ENCODE peak calls at places on chromosomes 4 and X, in ten cellular contexts. I, M, U, J, G, F, B, W, N and V are unnamed samples.

GRCh38 chr4:13541720-13542576 is 2.4 kb downstream of the NKX3-2 start:
- DNase-seq in M (peak), N (no peak), G (no peak), U (no peak), F (no peak), J (no peak), W (no peak), I (no peak), B (no peak), V (no peak)

GRCh38 chr4:1382776-1383727 is 23.2 kb downstream of the NKX1-1 start:
- DNase-seq in I (no peak), J (no peak), F (no peak), M (peak), W (no peak), G (peak), N (no peak), B (peak), U (no peak), V (no peak)

GRCh38 chr4:76809594-76810305 is 88.2 kb downstream of the SOWAHB start:
- DNase-seq in I (no peak), J (peak), B (no peak), W (no peak), N (peak), M (peak), U (peak), G (no peak), F (no peak), V (no peak)

GRCh38 chr4:114252499-114252898 is 273.1 kb upstream of the ARSJ start:
- DNase-seq in M (no peak), G (no peak), B (no peak), W (no peak), U (no peak), I (no peak), N (no peak), F (no peak), J (no peak), V (no peak)

GRCh38 chrX:15401373-15401772 is 17.2 kb upstream of the VEGFD start:
- DNase-seq in M (no peak), I (no peak), N (no peak), F (no peak), G (no peak), J (no peak), U (no peak), W (no peak), B (no peak), V (no peak)

GRCh38 chrX:56792270-56793111 is 63.4 kb downstream of the NBDY start:
- DNase-seq in G (peak), W (no peak), B (peak), F (no peak), I (no peak), J (no peak), M (peak), U (no peak), N (no peak), V (no peak)

GRCh38 chrX:107849747-107850478 is 24.2 kb downstream of the MID2 start:
- DNase-seq in W (no peak), N (no peak), I (peak), B (no peak), J (peak), F (no peak), M (peak), G (no peak), U (no peak), V (no peak)

GRCh38 chr4:182126096-182126495 is 117.1 kb upstream of the TENM3 start:
- DNase-seq in G (no peak), F (no peak), W (no peak), U (no peak), B (no peak), J (no peak), N (peak), M (no peak), I (peak), V (no peak)

GRCh38 chrX:87338510-87338909 is 179.1 kb upstream of the KLHL4 start:
- DNase-seq in B (no peak), I (peak), N (no peak), M (no peak), J (peak), F (no peak), G (no peak), U (no peak), W (no peak), V (no peak)

GRCh38 chr4:38017579-38017978 is 57.4 kb downstream of the PTTG2 start:
- DNase-seq in U (no peak), M (no peak), J (no peak), W (no peak), N (no peak), F (no peak), G (no peak), B (no peak), I (no peak), V (no peak)

GRCh38 chrX:149611619-149612018 is 16.5 kb upstream of the HSFX2 start:
- DNase-seq in B (no peak), J (no peak), G (no peak), U (no peak), F (no peak), N (no peak), I (no peak), M (no peak), W (no peak), V (no peak)

GRCh38 chr4:105050896-105051295 is 95.8 kb upstream of the TET2 start:
- DNase-seq in U (peak), I (peak), J (peak), N (peak), W (no peak), G (no peak), B (no peak), M (no peak), F (no peak), V (no peak)

GRCh38 chrX:134999469-134999868 is 8.7 kb downstream of the SMIM10 start:
- DNase-seq in G (no peak), U (peak), M (no peak), N (peak), J (peak), F (no peak), W (no peak), B (no peak), I (peak), V (no peak)

GRCh38 chrX:50691820-50692219 is 122.2 kb downstream of the SHROOM4 start:
- DNase-seq in I (peak), J (peak), B (no peak), F (no peak), U (peak), W (peak), N (no peak), G (no peak), M (peak), V (peak)

GRCh38 chr4:73964862-73965611 is 16.8 kb downstream of the PF4 start:
- DNase-seq in F (no peak), U (no peak), N (no peak), J (no peak), W (no peak), G (no peak), I (no peak), B (peak), M (peak), V (no peak)

GRCh38 chrX:47093248-47093647 is 15.0 kb downstream of the RGN start:
- DNase-seq in J (peak), I (peak), U (no peak), B (no peak), W (no peak), N (peak), M (no peak), G (no peak), F (no peak), V (peak)

GRCh38 chrX:136879001-136879667 is 1.4 kb downstream of the RBMX start:
- DNase-seq in J (peak), I (no peak), G (no peak), U (no peak), B (no peak), W (no peak), F (no peak), N (no peak), M (no peak), V (no peak)

GRCh38 chrX:117985241-117985640 is 131.4 kb downstream of the KLHL13 start:
- DNase-seq in F (no peak), M (peak), W (no peak), J (no peak), U (no peak), N (no peak), B (no peak), I (peak), G (no peak), V (no peak)

GRCh38 chr4:158914178-158914577 is 145.4 kb downstream of the FNIP2 start:
- DNase-seq in B (no peak), I (peak), M (no peak), J (peak), U (peak), N (peak), W (no peak), G (no peak), F (no peak), V (no peak)

GRCh38 chrX:129091097-129091496 is 432.2 kb downstream of the SMARCA1 start:
- DNase-seq in U (no peak), B (no peak), M (peak), G (no peak), W (no peak), F (no peak), I (no peak), J (no peak), N (no peak), V (no peak)

GRCh38 chrX:39513836-39514235 is 583.9 kb downstream of the BCOR start:
- DNase-seq in W (no peak), B (no peak), I (no peak), U (no peak), F (no peak), M (no peak), G (no peak), J (no peak), N (no peak), V (no peak)

GRCh38 chr4:94490437-94490836 is 38.7 kb downstream of the PDLIM5 start:
- DNase-seq in G (no peak), I (no peak), N (no peak), U (no peak), B (no peak), F (no peak), M (no peak), W (no peak), J (no peak), V (no peak)

GRCh38 chr4:186069734-186070133 is 778 bp downstream of the TLR3 start:
- DNase-seq in J (no peak), M (no peak), W (no peak), U (no peak), N (no peak), I (no peak), B (no peak), F (no peak), G (no peak), V (no peak)
- H3K4me3 ChIP-seq in J (no peak), M (no peak), W (no peak), U (peak), N (no peak), I (peak), B (peak), F (peak), G (no peak), V (peak)

GRCh38 chr4:151665442-151666127 is 95.2 kb downstream of the GATB start:
- DNase-seq in F (no peak), I (no peak), U (no peak), N (no peak), G (peak), B (no peak), M (peak), W (no peak), J (no peak), V (no peak)
- TF ChIP-seq CTCF in F (no peak), I (no peak), U (no peak), N (no peak), G (no peak), B (no peak), M (no peak), W (no peak), J (no peak), V (no peak)

GRCh38 chr4:15740764-15741404 is 37.2 kb upstream of the CD38 start:
- DNase-seq in U (no peak), F (no peak), M (no peak), G (no peak), I (no peak), J (no peak), B (no peak), W (no peak), N (no peak), V (no peak)

GRCh38 chr4:15736514-15737050 is 33.7 kb downstream of the BST1 start:
- DNase-seq in J (no peak), I (no peak), W (no peak), F (no peak), U (no peak), B (no peak), N (no peak), M (no peak), G (no peak), V (no peak)

GRCh38 chr4:15737255-15737654 is 34.4 kb downstream of the BST1 start:
- DNase-seq in M (no peak), B (no peak), U (no peak), W (no peak), N (no peak), G (no peak), F (no peak), J (no peak), I (no peak), V (no peak)

GRCh38 chr4:15742083-15742582 is 36.0 kb upstream of the CD38 start:
- DNase-seq in U (no peak), N (no peak), J (no peak), I (no peak), F (no peak), G (no peak), W (no peak), M (no peak), B (no peak), V (no peak)

DNA sequence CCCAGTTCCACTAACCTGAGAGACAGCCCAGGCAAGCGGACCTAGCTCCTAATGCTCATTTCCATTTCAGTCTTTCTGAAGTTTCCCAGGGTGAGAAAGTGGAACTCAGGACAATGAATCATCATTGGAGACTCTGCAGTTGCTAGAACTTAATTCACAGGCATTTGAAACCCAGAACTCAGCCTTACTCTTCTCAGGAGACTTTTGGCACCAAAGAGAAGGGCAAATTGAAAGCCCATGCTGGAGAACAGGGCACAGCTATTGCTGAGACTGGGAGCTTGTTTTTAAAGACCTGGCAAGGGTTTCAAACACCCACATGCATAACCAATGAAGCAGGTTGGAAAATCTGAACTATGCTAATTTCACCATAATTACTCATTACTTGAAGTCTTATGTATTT is 36.0 kb downstream of the BST1 start:
- DNase-seq in G (no peak), F (no peak), J (no peak), N (peak), I (no peak), U (no peak), M (no peak), B (no peak), W (no peak), V (no peak)
- H3K4me3 ChIP-seq in G (no peak), F (no peak), J (no peak), N (no peak), I (no peak), U (no peak), M (no peak), B (no peak), W (no peak), V (no peak)

DNA sequence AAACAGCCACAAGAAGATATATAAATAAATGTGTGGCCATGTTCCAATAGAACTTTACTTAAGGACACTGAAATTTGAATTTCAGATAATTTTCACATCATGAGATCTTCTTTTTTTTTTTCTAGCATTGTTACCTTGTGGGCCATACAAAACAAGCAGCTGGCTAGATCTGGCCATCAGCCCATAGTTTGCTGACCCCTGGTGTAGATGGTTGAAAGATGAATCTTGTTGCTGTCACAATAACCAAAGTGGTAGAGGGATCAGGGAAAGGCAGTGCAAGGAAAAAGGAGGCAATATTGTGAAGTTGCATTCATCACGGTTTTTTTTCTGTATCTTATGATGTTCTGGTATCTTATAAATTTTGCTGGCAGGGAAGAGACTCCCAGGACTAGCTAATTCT is 46.6 kb downstream of the RASGEF1B start:
- DNase-seq in F (no peak), M (no peak), B (no peak), J (no peak), I (no peak), W (no peak), G (no peak), U (no peak), N (no peak), V (no peak)
- TF ChIP-seq CTCF in F (no peak), M (no peak), B (no peak), J (no peak), I (no peak), W (no peak), G (no peak), U (no peak), N (no peak), V (no peak)

GRCh38 chrX:122272011-122272410 is 912.1 kb upstream of the GRIA3 start:
- DNase-seq in B (no peak), J (no peak), U (no peak), F (no peak), N (no peak), G (no peak), M (no peak), I (no peak), W (no peak), V (no peak)

GRCh38 chrX:122269243-122269781 is 914.8 kb upstream of the GRIA3 start:
- DNase-seq in W (no peak), M (no peak), F (no peak), U (no peak), B (no peak), I (no peak), J (no peak), N (peak), G (no peak), V (no peak)

GRCh38 chrX:122270809-122271494 is 913.1 kb upstream of the GRIA3 start:
- DNase-seq in G (no peak), F (no peak), N (no peak), J (no peak), I (no peak), W (no peak), M (no peak), B (no peak), U (no peak), V (no peak)

DNA sequence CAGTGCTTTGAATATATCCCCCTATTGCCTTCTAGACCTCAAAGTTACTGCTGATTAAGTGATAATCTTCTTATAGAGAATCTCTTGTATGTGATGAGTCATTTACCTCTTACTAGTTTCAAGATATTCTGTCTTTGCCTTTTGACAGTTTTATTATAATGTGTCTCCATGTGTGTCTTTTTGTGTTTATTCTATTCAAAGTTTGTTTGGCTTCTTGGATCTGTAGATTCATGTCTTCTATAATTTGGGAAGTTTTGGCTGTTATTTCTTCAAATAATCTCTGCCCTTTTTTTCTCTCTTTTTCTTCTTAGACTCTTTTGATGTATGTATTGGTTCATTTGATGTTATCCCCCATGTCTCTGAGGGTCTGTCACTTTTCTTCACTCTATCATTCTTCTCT is 915.7 kb upstream of the GRIA3 start:
- DNase-seq in U (no peak), M (no peak), G (no peak), I (no peak), J (no peak), F (no peak), B (no peak), N (no peak), W (no peak), V (no peak)
- H3K4me3 ChIP-seq in U (no peak), M (no peak), G (no peak), I (no peak), J (no peak), F (no peak), B (no peak), N (no peak), W (no peak), V (no peak)

GRCh38 chrX:68807818-68808217 is 21.0 kb upstream of the EFNB1 start:
- DNase-seq in W (peak), I (peak), N (no peak), G (no peak), M (peak), J (peak), F (no peak), U (no peak), B (no peak), V (no peak)
- TF ChIP-seq CTCF in W (peak), I (peak), N (no peak), G (no peak), M (peak), J (peak), F (peak), U (peak), B (peak), V (peak)

GRCh38 chr4:148376151-148376550 is 66.1 kb downstream of the NR3C2 start:
- DNase-seq in G (no peak), B (no peak), W (peak), I (peak), M (no peak), J (peak), N (peak), U (no peak), F (no peak), V (peak)
- H3K4me3 ChIP-seq in G (no peak), B (peak), W (peak), I (peak), M (no peak), J (no peak), N (no peak), U (no peak), F (peak), V (no peak)

GRCh38 chrX:41457618-41458192 is 10.6 kb downstream of the NYX start:
- DNase-seq in I (peak), G (peak), F (no peak), B (no peak), N (no peak), W (no peak), J (peak), U (no peak), M (peak), V (no peak)
- TF ChIP-seq CTCF in I (peak), G (no peak), F (no peak), B (peak), N (peak), W (no peak), J (peak), U (peak), M (peak), V (peak)